ENCODE peak calls at places on chromosome 3, in four cellular contexts. M is naive thymus-derived CD4-positive, alpha-beta T cell; I is A549; R is mucosa of gallbladder. D is an unnamed sample.

GRCh38 chr3:115927210-115927609 is 303.9 kb downstream of the GAP43 start:
- DNase-seq in M (no peak), R (no peak), I (no peak), D (no peak)

GRCh38 chr3:126126811-126127431 is 43.0 kb upstream of the SLC41A3 start:
- DNase-seq in R (no peak), M (no peak), I (no peak), D (no peak)

GRCh38 chr3:15666277-15666676 is 64.7 kb downstream of the BTD start:
- DNase-seq in M (no peak), R (no peak), I (no peak), D (no peak)

GRCh38 chr3:38454179-38454883 is 641 bp downstream of the ACVR2B start:
- DNase-seq in M (peak; percentile 53), I (peak; percentile 33), R (no peak), D (no peak)

GRCh38 chr3:123066896-123067688 is at the start of gene PDIA5:
- DNase-seq in R (peak; percentile 90), I (peak; percentile 97), M (peak; percentile 81), D (peak; percentile 93)

GRCh38 chr3:39146083-39146501 is 7.3 kb downstream of the CSRNP1 start:
- DNase-seq in M (peak; percentile 19), R (no peak), I (no peak), D (no peak)

GRCh38 chr3:172666873-172667694 is 43.8 kb downstream of the NCEH1 start:
- DNase-seq in R (peak; percentile 87), M (peak; percentile 70), I (peak; percentile 61), D (peak; percentile 93)

GRCh38 chr3:131091768-131092167 is 65.1 kb downstream of the NEK11 start:
- DNase-seq in R (no peak), I (no peak), M (no peak), D (no peak)

GRCh38 chr3:141418751-141419150 is 50.4 kb downstream of the ZBTB38 start:
- DNase-seq in R (no peak), I (no peak), M (no peak), D (no peak)

GRCh38 chr3:187261541-187261969 is 30.0 kb downstream of the MASP1 start:
- DNase-seq in R (no peak), I (no peak), M (no peak), D (no peak)

GRCh38 chr3:99317196-99317595 is 321.2 kb upstream of the COL8A1 start:
- DNase-seq in I (no peak), R (no peak), M (no peak), D (no peak)

GRCh38 chr3:115852278-115852677 is 229.0 kb downstream of the GAP43 start:
- DNase-seq in M (no peak), I (no peak), R (no peak), D (no peak)

GRCh38 chr3:110077093-110077492 is 739.7 kb upstream of the DPPA4 start:
- DNase-seq in I (no peak), R (no peak), M (no peak), D (no peak)

GRCh38 chr3:8560608-8561007 is 59.0 kb downstream of the LMCD1 start:
- DNase-seq in R (no peak), I (no peak), M (no peak), D (no peak)

GRCh38 chr3:59803269-59803668 is 753.4 kb upstream of the CFAP20DC start:
- DNase-seq in R (no peak), M (no peak), I (no peak), D (no peak)

GRCh38 chr3:193563999-193564398 is 9.3 kb upstream of the ATP13A4 start:
- DNase-seq in R (peak; percentile 44), M (no peak), I (no peak), D (no peak)

GRCh38 chr3:79361748-79362378 is 405.9 kb downstream of the ROBO1 start:
- DNase-seq in I (no peak), M (no peak), R (no peak), D (peak; percentile 64)

GRCh38 chr3:170703121-170703588 is 117.3 kb upstream of the SLC7A14 start:
- DNase-seq in R (no peak), I (no peak), M (no peak), D (no peak)